ENCODE peak calls at places on chromosomes 12 and 14, in four cellular contexts. Q is mammary epithelial cell, Y is transverse colon, M is cardiac fibroblast. A is an unnamed sample.

GRCh38 chr14:105065280-105066228 is at the start of gene GPR132:
- DNase-seq in Y (peak; percentile 76), Q (peak; percentile 38), M (no peak), A (peak; percentile 78)

GRCh38 chr12:47755655-47756562 is 2.8 kb downstream of the RAPGEF3 start:
- DNase-seq in Y (peak; percentile 80), Q (no peak), M (no peak), A (peak; percentile 47)

GRCh38 chr12:52243264-52243773 is 10.3 kb downstream of the KRT7 start:
- DNase-seq in Y (no peak), Q (peak; percentile 46), M (no peak), A (peak; percentile 80)

GRCh38 chr12:105987687-105988035 is 151.1 kb downstream of the NUAK1 start:
- DNase-seq in Q (no peak), Y (no peak), M (no peak), A (no peak)

GRCh38 chr12:25977047-25977446 is 18.6 kb downstream of the RASSF8 start:
- DNase-seq in Y (no peak), M (peak; percentile 64), Q (peak; percentile 45), A (no peak)

GRCh38 chr12:79373896-79374499 is 316.8 kb downstream of the PAWR start:
- DNase-seq in Y (no peak), M (peak; percentile 38), Q (peak; percentile 15), A (peak; percentile 27)

GRCh38 chr14:90456551-90456950 is 59.7 kb downstream of the CALM1 start:
- DNase-seq in Y (no peak), M (no peak), Q (no peak), A (no peak)

GRCh38 chr14:57871487-57872080 is 5.7 kb upstream of the SLC35F4 start:
- DNase-seq in Y (no peak), M (peak; percentile 80), Q (peak; percentile 33), A (peak; percentile 39)

GRCh38 chr14:51095854-51096823 is 1.2 kb upstream of the TRIM9 start:
- DNase-seq in M (peak; percentile 51), Q (peak; percentile 48), Y (peak; percentile 18), A (peak; percentile 67)

GRCh38 chr12:95955549-95956159 is 12.5 kb downstream of the AMDHD1 start:
- DNase-seq in M (no peak), Y (no peak), Q (no peak), A (no peak)

GRCh38 chr14:51534623-51535022 is 117.1 kb upstream of the FRMD6 start:
- DNase-seq in Y (no peak), M (peak; percentile 66), Q (peak; percentile 89), A (peak; percentile 68)

GRCh38 chr12:45299132-45299692 is 83.3 kb downstream of the ANO6 start:
- DNase-seq in Y (no peak), Q (peak; percentile 62), M (peak; percentile 66), A (peak; percentile 72)

GRCh38 chr14:22739423-22739822 is 27.1 kb upstream of the OXA1L start:
- DNase-seq in Y (no peak), Q (no peak), M (peak; percentile 36), A (no peak)

GRCh38 chr12:25723921-25724491 is 170.9 kb upstream of the LMNTD1 start:
- DNase-seq in Q (peak; percentile 26), M (peak; percentile 44), Y (no peak), A (no peak)

GRCh38 chr12:20220339-20220738 is 148.0 kb upstream of the PDE3A start:
- DNase-seq in Y (no peak), Q (no peak), M (peak; percentile 80), A (peak; percentile 65)

GRCh38 chr14:74846968-74847549 is 28.9 kb downstream of the PROX2 start:
- DNase-seq in Q (peak; percentile 57), M (peak; percentile 66), Y (no peak), A (peak; percentile 67)

GRCh38 chr12:46219892-46220655 is 48.8 kb downstream of the SLC38A1 start:
- DNase-seq in Y (peak; percentile 18), M (peak; percentile 93), Q (peak; percentile 82), A (peak; percentile 92)

DNA sequence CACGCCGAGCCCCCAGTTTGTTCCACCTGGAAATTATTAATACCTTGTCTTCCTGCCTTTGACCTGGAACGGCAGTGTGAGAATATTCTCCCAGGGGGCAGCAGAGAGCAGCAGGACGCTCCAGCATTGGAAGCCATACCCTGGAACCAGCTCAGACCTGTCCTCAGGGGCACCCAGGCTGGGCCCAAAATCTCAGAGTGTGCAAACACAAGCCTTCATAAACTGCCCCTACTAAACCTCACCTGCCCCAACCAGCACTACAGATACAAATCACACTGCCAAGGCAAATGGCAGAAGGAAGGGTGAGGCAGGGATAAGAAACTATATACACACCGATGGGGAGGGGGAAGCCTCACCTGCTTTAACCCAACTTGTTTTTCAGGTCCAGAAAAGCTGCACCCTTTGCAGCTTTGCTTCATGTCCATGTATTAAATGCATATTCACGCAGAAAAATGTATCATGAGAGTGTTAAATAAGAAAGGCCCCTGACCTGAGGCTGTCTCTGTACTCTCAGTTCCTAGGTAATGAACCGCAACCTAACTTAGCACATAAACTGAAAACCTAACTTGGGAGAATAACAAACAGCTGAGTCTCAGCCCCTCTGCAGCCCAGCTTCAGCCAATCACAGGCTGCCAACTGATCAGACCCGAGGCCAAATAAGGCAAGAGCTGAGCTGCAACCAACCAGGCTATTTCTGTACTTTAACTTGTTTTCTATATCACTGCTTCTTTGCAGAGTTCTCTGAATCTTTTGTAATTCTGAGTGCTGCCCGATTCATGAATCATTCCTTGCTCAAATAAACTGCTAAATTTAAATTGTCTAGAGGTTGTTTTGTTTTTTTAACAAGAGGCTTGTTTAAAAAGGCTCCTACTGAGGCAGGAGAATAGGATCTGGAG is 130.1 kb downstream of the SPTSSA start:
- DNase-seq in Y (peak; percentile 86), Q (peak; percentile 52), M (peak; percentile 67), A (peak; percentile 61)
- H3K4me3 ChIP-seq in Y (no peak overlapping the region), Q (no peak overlapping the region), M (no peak overlapping the region), A (no peak overlapping the region)

DNA sequence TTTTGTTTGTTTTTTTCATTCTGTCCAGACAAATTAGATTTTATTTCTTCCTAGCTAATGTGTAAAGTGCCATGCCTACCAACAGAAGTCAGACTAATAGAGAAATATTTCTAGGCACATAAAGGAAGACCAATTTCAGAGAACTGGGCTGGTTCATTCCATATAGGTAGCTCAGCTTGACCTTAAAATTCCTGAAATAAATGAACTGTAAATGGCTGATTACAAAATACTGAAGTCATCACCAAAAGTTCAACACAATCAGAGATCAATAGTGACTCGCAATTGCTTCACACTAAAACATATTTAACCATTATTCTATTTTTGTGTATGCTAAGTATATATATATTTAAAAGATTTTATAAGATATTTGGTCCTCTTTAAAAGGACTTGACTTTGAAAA is 34.2 kb downstream of the PTPRB start:
- DNase-seq in Y (no peak), M (peak; percentile 63), Q (no peak), A (peak; percentile 18)
- H3K4me3 ChIP-seq in Y (no peak overlapping the region), M (no peak overlapping the region), Q (no peak overlapping the region), A (no peak overlapping the region)

GRCh38 chr14:29930283-29930682 is 2.6 kb upstream of the PRKD1 start:
- DNase-seq in Q (no peak), Y (no peak), M (peak; percentile 63), A (peak; percentile 50)
- H3K4me3 ChIP-seq in Q (no peak overlapping the region), Y (no peak overlapping the region), M (no peak overlapping the region), A (no peak overlapping the region)

DNA sequence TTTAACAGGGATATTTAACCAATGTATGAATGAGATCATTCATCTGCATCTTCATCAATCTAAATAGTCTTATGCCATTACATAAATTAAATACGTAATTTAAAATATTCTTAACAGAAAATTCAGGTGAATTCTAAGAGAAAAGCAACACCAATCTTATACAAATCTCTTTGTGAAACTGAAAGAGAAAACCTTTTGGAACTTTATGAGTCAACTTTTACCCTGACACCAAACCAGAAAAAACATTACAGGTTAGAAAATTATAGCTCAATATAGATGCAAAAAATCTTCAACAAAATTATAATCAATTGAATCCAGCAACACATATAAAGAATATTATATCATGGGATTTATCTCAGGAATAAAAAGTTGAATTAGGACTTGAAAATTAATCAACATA is 3.4 kb downstream of the GLIPR1L1 start:
- DNase-seq in Q (no peak), M (no peak), Y (no peak), A (no peak)
- H3K4me3 ChIP-seq in Q (no peak overlapping the region), M (no peak overlapping the region), Y (no peak overlapping the region), A (no peak overlapping the region)

DNA sequence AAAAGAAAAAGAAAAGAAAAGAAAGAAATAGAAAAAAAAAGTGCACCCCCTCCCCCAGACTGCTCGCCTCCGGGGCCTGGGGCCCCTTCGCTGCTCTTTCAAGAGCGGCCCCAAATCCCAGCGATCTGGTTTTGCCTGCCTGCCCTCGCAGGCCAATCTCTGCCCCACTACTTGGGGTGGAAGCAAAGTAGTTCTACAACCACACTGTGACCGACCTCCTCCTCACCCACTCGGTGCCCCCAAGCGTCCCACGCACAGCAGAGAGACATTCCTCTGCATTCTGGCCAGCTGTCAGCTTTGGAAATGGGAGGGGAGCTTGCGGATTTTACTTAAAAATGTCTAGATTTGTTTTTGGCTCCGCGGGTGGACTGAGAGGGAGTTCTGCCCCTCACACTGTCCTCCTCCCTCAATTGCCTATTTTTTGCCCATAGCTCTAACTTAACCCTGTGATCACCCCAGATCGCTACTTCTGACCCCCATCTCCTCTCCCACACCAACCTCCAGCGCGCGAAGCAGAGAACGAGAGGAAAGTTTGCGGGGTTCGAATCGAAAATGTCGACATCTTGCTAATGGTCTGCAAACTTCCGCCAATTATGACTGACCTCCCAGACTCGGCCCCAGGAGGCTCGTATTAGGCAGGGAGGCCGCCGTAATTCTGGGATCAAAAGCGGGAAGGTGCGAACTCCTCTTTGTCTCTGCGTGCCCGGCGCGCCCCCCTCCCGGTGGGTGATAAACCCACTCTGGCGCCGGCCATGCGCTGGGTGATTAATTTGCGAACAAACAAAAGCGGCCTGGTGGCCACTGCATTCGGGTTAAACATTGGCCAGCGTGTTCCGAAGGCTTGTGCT is 2.7 kb upstream of the TBX3 start:
- DNase-seq in Q (no peak), Y (no peak), M (no peak), A (no peak)
- H3K4me3 ChIP-seq in Q (no peak overlapping the region), Y (no peak overlapping the region), M (no peak overlapping the region), A (no peak overlapping the region)

DNA sequence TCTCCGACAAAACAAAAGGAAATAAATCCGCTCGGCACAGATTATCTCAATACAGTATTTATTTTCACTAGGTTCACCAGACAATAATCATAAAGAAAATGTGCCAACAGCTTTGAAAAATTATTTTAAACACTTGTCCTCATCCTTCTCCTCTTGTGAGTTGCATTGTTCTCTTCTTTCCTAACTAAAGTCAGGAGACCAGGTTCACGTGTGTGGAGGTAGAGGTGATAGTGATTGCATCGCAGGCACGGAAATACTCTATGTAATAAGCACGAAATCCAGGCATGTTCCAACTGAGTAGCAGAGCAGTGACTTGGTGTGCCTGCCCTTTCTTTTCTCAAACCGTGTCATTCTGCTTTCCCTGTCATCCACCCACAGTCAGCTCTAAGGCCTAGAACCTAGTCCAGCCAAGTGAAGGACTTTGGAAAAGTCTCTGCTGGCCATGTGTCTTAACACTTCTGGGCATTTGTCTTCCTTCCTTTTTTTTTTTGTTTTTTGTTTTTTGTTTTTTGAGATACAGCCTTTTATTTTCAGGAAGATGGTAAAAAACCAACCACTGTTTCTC is 939 bp upstream of the SEL1L start:
- DNase-seq in Y (no peak), M (no peak), Q (no peak), A (no peak)
- H3K4me3 ChIP-seq in Y (peak overlapping the region; percentile 41), M (no peak overlapping the region), Q (no peak overlapping the region), A (no peak overlapping the region)

A was measured in bronchial epithelial cell.